ENCODE peak calls at places on chromosomes 13 and 19, in ten cellular contexts. D is HAP-1; M is spleen; G is SJSA1; R is CD4-positive, CD25-positive, alpha-beta regulatory T cell; C is iPS DF 6.9; Q is breast epithelium; V is cardiac muscle cell; X is heart right ventricle; P is heart left ventricle. T is an unnamed sample. For H3K4me1, the result is how much of the 10 kb centered on the place peaks cover.

GRCh38 chr13:25237083-25237482 is 50.2 kb downstream of the MTMR6 start:
- DNase-seq in D (no peak), M (no peak), G (no peak), R (no peak), C (no peak), Q (no peak), V (no peak), X (no peak), P (no peak), T (no peak)

GRCh38 chr13:41622545-41623429 is 165.4 kb downstream of the RGCC start:
- DNase-seq in D (no peak), M (no peak), G (no peak), R (no peak), C (no peak), Q (no peak), V (peak), X (no peak), P (no peak), T (no peak)

GRCh38 chr19:32233091-32233490 is 112.3 kb upstream of the ZNF507 start:
- DNase-seq in D (no peak), M (peak), G (peak), R (no peak), C (no peak), Q (no peak), V (no peak), X (no peak), P (no peak), T (no peak)

GRCh38 chr19:8333771-8334457 is 9.1 kb downstream of the KANK3 start:
- DNase-seq in D (no peak), M (peak), G (no peak), R (no peak), C (no peak), Q (no peak), V (no peak), X (no peak), P (no peak), T (no peak)

GRCh38 chr19:1304197-1304924 is 18.7 kb downstream of the EFNA2 start:
- DNase-seq in D (no peak), M (peak), G (no peak), R (no peak), C (no peak), Q (no peak), V (no peak), X (no peak), P (no peak), T (no peak)

GRCh38 chr19:43560687-43561086 is 14.6 kb downstream of the XRCC1 start:
- DNase-seq in D (no peak), M (peak), G (peak), R (no peak), C (no peak), Q (no peak), V (no peak), X (no peak), P (no peak), T (no peak)

GRCh38 chr19:32308436-32309077 is 36.9 kb upstream of the ZNF507 start:
- DNase-seq in D (peak), M (no peak), G (no peak), R (no peak), C (no peak), Q (no peak), V (peak), X (no peak), P (no peak), T (no peak)

GRCh38 chr13:47679391-47679790 is 321.7 kb downstream of the SUCLA2 start:
- DNase-seq in D (no peak), M (no peak), G (no peak), R (no peak), C (no peak), Q (no peak), V (peak), X (no peak), P (no peak), T (no peak)

GRCh38 chr13:78593652-78594494 is 9.5 kb downstream of the POU4F1 start:
- DNase-seq in D (no peak), M (no peak), G (no peak), R (no peak), C (no peak), Q (no peak), V (no peak), X (no peak), P (no peak), T (no peak)

GRCh38 chr13:49607761-49608160 is 20.5 kb upstream of the ARL11 start:
- DNase-seq in D (no peak), M (no peak), G (no peak), R (no peak), C (no peak), Q (no peak), V (no peak), X (no peak), P (no peak), T (no peak)

GRCh38 chr13:113125506-113126264 is 3.1 kb downstream of the F10 start:
- DNase-seq in D (no peak), M (peak), G (peak), R (no peak), C (no peak), Q (no peak), V (no peak), X (no peak), P (peak), T (peak)

GRCh38 chr19:46784262-46785053 is 3.9 kb downstream of the SLC1A5 start:
- DNase-seq in D (peak), M (peak), G (peak), R (peak), C (no peak), Q (peak), V (peak), X (peak), P (peak), T (peak)

GRCh38 chr13:45194081-45194939 is 6.5 kb downstream of the KCTD4 start:
- DNase-seq in D (peak), M (no peak), G (no peak), R (no peak), C (no peak), Q (peak), V (peak), X (peak), P (peak), T (no peak)

GRCh38 chr19:39372047-39372802 is 18.7 kb downstream of the PAF1 start:
- DNase-seq in D (no peak), M (no peak), G (no peak), R (no peak), C (no peak), Q (peak), V (peak), X (peak), P (peak), T (peak)

GRCh38 chr13:24253520-24254150 is 55.7 kb upstream of the C1QTNF9 start:
- DNase-seq in D (no peak), M (no peak), G (no peak), R (no peak), C (no peak), Q (no peak), V (no peak), X (no peak), P (no peak), T (no peak)

GRCh38 chr13:93867481-93867880 is 612.0 kb downstream of the DCT start:
- DNase-seq in D (no peak), M (no peak), G (no peak), R (no peak), C (no peak), Q (no peak), V (no peak), X (no peak), P (no peak), T (no peak)

GRCh38 chr19:15422311-15423075 is 3.7 kb upstream of the AKAP8L start:
- DNase-seq in D (no peak), M (no peak), G (no peak), R (no peak), C (no peak), Q (no peak), V (no peak), X (no peak), P (peak), T (no peak)

GRCh38 chr13:106610511-106610910 is 42.6 kb upstream of the ARGLU1 start:
- DNase-seq in D (no peak), M (no peak), G (no peak), R (no peak), C (no peak), Q (no peak), V (peak), X (no peak), P (no peak), T (no peak)

GRCh38 chr19:8163781-8164180 is 14.4 kb upstream of the FBN3 start:
- DNase-seq in D (no peak), M (no peak), G (no peak), R (no peak), C (no peak), Q (no peak), V (peak), X (no peak), P (no peak), T (no peak)

GRCh38 chr13:102293723-102294122 is 108.1 kb downstream of the FGF14 start:
- DNase-seq in D (no peak), M (no peak), G (no peak), R (no peak), C (no peak), Q (no peak), V (no peak), X (no peak), P (no peak), T (no peak)

GRCh38 chr13:48493851-48494250 is 39.0 kb downstream of the RCBTB2 start:
- DNase-seq in D (no peak), M (no peak), G (no peak), R (no peak), C (no peak), Q (no peak), V (peak), X (no peak), P (no peak), T (no peak)

GRCh38 chr13:98515804-98516465 is 61.0 kb downstream of the STK24 start:
- DNase-seq in D (peak), M (no peak), G (no peak), R (no peak), C (no peak), Q (peak), V (no peak), X (no peak), P (no peak), T (no peak)

GRCh38 chr19:3477506-3477905 is 2.8 kb downstream of the SMIM24 start:
- DNase-seq in D (no peak), M (no peak), G (no peak), R (no peak), C (no peak), Q (no peak), V (no peak), X (no peak), P (no peak), T (no peak)

GRCh38 chr13:113982296-113982661 is 8.4 kb upstream of the C13orf46 start:
- DNase-seq in D (no peak), M (peak), G (no peak), R (no peak), C (no peak), Q (no peak), V (no peak), X (no peak), P (no peak), T (peak)

GRCh38 chr13:44116562-44117315 is 237.0 kb downstream of the LACC1 start:
- DNase-seq in D (no peak), M (no peak), G (no peak), R (no peak), C (no peak), Q (no peak), V (peak), X (no peak), P (peak), T (no peak)

GRCh38 chr13:67763984-67764383 is 533.8 kb upstream of the PCDH9 start:
- DNase-seq in D (no peak), M (no peak), G (no peak), R (no peak), C (no peak), Q (no peak), V (no peak), X (no peak), P (no peak), T (no peak)

GRCh38 chr13:75222031-75222430 is 259.9 kb downstream of the TBC1D4 start:
- DNase-seq in D (no peak), M (no peak), G (no peak), R (no peak), C (no peak), Q (no peak), V (peak), X (no peak), P (no peak), T (no peak)

GRCh38 chr19:52230685-52231084 is 38.7 kb upstream of the ZNF766 start:
- DNase-seq in D (no peak), M (no peak), G (no peak), R (no peak), C (no peak), Q (no peak), V (no peak), X (no peak), P (no peak), T (no peak)

GRCh38 chr13:63436288-63436687 is 2020.6 kb upstream of the PCDH20 start:
- DNase-seq in D (no peak), M (no peak), G (no peak), R (no peak), C (no peak), Q (no peak), V (no peak), X (no peak), P (no peak), T (no peak)

GRCh38 chr19:39845621-39846175 is 481 bp downstream of the FBL start:
- DNase-seq in D (peak), M (no peak), G (no peak), R (no peak), C (no peak), Q (no peak), V (peak), X (no peak), P (peak), T (no peak)

GRCh38 chr13:113224486-113224885 is 15.1 kb downstream of the CUL4A start:
- DNase-seq in D (no peak), M (peak), G (peak), R (no peak), C (no peak), Q (no peak), V (no peak), X (no peak), P (peak), T (no peak)

DNA sequence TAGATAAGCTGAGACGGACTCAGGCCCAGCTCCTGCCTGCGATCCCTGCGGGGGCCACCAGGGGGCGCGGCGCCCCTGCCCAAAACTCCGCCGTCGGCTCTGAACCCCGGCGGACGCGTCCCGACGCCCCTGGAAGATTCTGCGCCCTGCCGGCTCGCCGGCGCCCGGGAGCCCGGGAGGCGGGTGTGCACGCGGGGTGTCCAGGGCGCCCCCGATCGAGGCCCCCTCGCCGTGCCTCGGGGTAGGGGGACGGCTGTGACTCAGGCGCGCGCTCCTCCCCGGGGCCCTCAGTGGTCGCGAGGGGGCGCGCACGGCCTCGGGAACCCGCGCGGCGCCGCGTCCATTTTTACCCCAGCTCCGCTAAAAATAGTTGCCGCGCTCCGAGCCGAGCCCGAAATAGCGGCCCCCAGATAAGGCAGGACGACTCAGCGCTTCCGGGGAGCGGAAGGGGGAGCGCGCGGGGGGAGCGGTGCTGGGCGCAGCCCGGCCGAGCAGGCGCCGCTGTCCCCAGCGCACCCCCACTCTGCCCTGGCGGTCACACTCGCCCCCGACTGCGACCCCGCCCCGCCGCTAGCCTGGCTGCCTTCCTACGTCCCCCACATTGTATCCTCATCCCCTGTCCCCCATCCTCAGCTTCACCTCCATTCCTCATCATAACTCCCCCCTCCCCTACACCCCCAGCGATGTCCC is 16.0 kb upstream of the ERCC1 start:
- DNase-seq in D (peak), M (peak), G (peak), R (peak), C (no peak), Q (peak), V (peak), X (peak), P (peak), T (peak)
- H3K4me1 ChIP-seq in D (under half), M (under half), G (under half), R (under half), C (under half), Q (under half), V (under half), X (under half), P (under half), T (under half)

DNA sequence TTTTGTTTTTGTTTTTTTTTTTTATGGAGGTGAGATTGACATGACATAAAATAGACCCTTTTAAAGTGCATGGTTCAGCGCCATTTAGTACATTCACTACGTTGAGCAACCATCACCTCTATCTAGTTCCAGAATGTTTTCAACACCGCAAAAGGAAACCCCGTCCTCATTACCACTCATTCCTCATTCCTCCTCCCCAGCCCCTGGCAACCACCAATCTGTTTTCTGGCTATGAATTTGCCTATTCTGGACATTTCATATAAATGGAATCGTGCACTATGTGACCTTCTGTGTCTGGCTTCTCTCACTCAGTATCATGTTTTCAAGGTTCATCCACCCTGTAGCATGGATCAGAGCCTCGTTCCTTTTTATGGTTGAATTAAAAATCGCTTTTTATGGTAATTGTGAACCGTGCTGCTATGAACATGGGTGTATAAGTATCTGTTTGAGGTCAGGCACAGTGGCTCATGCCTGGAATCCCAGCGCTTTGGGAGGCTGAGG is 9.9 kb upstream of the ADGRE5 start:
- DNase-seq in D (no peak), M (no peak), G (no peak), R (no peak), C (no peak), Q (no peak), V (no peak), X (no peak), P (no peak), T (no peak)
- H3K4me1 ChIP-seq in D (under half), M (half or more), G (under half), R (half or more), C (under half), Q (under half), V (under half), X (under half), P (under half), T (under half)

GRCh38 chr19:6862673-6863078 is 24.7 kb upstream of the ADGRE1 start:
- DNase-seq in D (peak), M (peak), G (peak), R (peak), C (peak), Q (peak), V (peak), X (peak), P (peak), T (peak)

GRCh38 chr19:6856749-6857372 is 30.5 kb upstream of the ADGRE1 start:
- DNase-seq in D (no peak), M (peak), G (no peak), R (no peak), C (no peak), Q (no peak), V (no peak), X (no peak), P (no peak), T (no peak)

GRCh38 chr19:6866646-6867255 is 20.6 kb upstream of the ADGRE1 start:
- DNase-seq in D (no peak), M (peak), G (no peak), R (no peak), C (no peak), Q (no peak), V (no peak), X (no peak), P (no peak), T (no peak)

GRCh38 chr19:6865849-6866248 is 21.5 kb upstream of the ADGRE1 start:
- DNase-seq in D (no peak), M (no peak), G (no peak), R (no peak), C (no peak), Q (no peak), V (no peak), X (no peak), P (no peak), T (no peak)

GRCh38 chr19:6861683-6862286 is 25.6 kb upstream of the ADGRE1 start:
- DNase-seq in D (no peak), M (peak), G (no peak), R (no peak), C (no peak), Q (no peak), V (no peak), X (no peak), P (no peak), T (no peak)
- H3K4me1 ChIP-seq in D (under half), M (under half), G (under half), R (under half), C (under half), Q (under half), V (under half), X (under half), P (under half), T (under half)

GRCh38 chr19:35052599-35053190 is 11.2 kb downstream of the HPN start:
- DNase-seq in D (no peak), M (no peak), G (no peak), R (no peak), C (no peak), Q (no peak), V (no peak), X (no peak), P (no peak), T (no peak)
- H3K4me1 ChIP-seq in D (under half), M (under half), G (under half), R (under half), C (under half), Q (under half), V (under half), X (under half), P (under half), T (under half)

DNA sequence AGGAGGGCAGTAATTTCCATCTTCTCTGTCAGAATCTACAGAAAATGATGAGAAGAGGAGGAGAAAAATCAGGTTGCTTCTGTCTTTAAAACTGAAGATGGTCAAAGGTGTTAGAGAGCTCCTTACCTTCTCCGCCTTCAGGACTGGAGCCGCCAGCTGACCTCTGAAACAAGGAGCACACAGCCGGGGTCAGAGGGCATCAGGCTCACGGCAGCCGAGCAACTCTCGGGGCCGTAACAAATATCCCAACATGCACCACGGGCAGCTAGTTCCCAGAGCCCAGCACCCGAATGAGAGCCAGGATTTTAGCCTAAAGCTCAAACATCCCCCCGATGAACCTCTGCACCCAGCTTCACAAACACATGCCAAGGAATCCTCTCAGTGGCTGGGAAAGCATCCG is 27.6 kb downstream of the CAPS start:
- DNase-seq in D (no peak), M (no peak), G (no peak), R (no peak), C (no peak), Q (no peak), V (no peak), X (no peak), P (no peak), T (no peak)
- H3K4me1 ChIP-seq in D (under half), M (under half), G (under half), R (under half), C (under half), Q (under half), V (under half), X (under half), P (under half), T (under half)

T was measured in tibial artery.